ENCODE peak calls at places on chromosome 3, in four cellular contexts. One of them, this sample, is unnamed.

GRCh38 chr3:14846481-14846880 is 27.7 kb downstream of the FGD5 start:
- DNase-seq in spleen: no peak
- DNase-seq in uterus: no peak
- DNase-seq in small intestine: no peak
- DNase-seq in this sample: no peak

GRCh38 chr3:13110678-13111116 is 37.5 kb upstream of the IQSEC1 start:
- DNase-seq in spleen: peak; percentile 91
- DNase-seq in uterus: no peak
- DNase-seq in small intestine: peak; percentile 12
- DNase-seq in this sample: no peak

GRCh38 chr3:124518350-124518749 is 211.9 kb upstream of the UMPS start:
- DNase-seq in spleen: no peak
- DNase-seq in uterus: no peak
- DNase-seq in small intestine: no peak
- DNase-seq in this sample: no peak

GRCh38 chr3:16028604-16029003 is 145.9 kb upstream of the GALNT15 start:
- DNase-seq in spleen: no peak
- DNase-seq in uterus: no peak
- DNase-seq in small intestine: no peak
- DNase-seq in this sample: no peak

GRCh38 chr3:10331320-10331719 is 10.4 kb upstream of the SEC13 start:
- DNase-seq in spleen: no peak
- DNase-seq in uterus: no peak
- DNase-seq in small intestine: no peak
- DNase-seq in this sample: no peak

GRCh38 chr3:80643421-80643820 is 875.6 kb upstream of the ROBO1 start:
- DNase-seq in spleen: no peak
- DNase-seq in uterus: no peak
- DNase-seq in small intestine: no peak
- DNase-seq in this sample: no peak

GRCh38 chr3:140467916-140468315 is 209.9 kb upstream of the TRIM42 start:
- DNase-seq in spleen: no peak
- DNase-seq in uterus: no peak
- DNase-seq in small intestine: no peak
- DNase-seq in this sample: no peak

GRCh38 chr3:105707009-105707408 is 161.8 kb downstream of the CBLB start:
- DNase-seq in spleen: no peak
- DNase-seq in uterus: no peak
- DNase-seq in small intestine: no peak
- DNase-seq in this sample: no peak

GRCh38 chr3:193545304-193545703 is 9.4 kb downstream of the ATP13A4 start:
- DNase-seq in spleen: no peak
- DNase-seq in uterus: no peak
- DNase-seq in small intestine: no peak
- DNase-seq in this sample: no peak

GRCh38 chr3:190058486-190059241 is 62.0 kb downstream of the P3H2 start:
- DNase-seq in spleen: no peak
- DNase-seq in uterus: no peak
- DNase-seq in small intestine: no peak
- DNase-seq in this sample: no peak

GRCh38 chr3:129106866-129107565 is 14.6 kb downstream of the RAB43 start:
- DNase-seq in spleen: no peak
- DNase-seq in uterus: no peak
- DNase-seq in small intestine: peak; percentile 20
- DNase-seq in this sample: no peak

GRCh38 chr3:14126017-14126902 is 1.4 kb downstream of the TMEM43 start:
- DNase-seq in spleen: no peak
- DNase-seq in uterus: no peak
- DNase-seq in small intestine: no peak
- DNase-seq in this sample: no peak

GRCh38 chr3:78517932-78518331 is 1249.9 kb downstream of the ROBO1 start:
- DNase-seq in spleen: no peak
- DNase-seq in uterus: no peak
- DNase-seq in small intestine: no peak
- DNase-seq in this sample: no peak

GRCh38 chr3:187013080-187013838 is 82.9 kb downstream of the ST6GAL1 start:
- DNase-seq in spleen: no peak
- DNase-seq in uterus: no peak
- DNase-seq in small intestine: no peak
- DNase-seq in this sample: no peak

DNA sequence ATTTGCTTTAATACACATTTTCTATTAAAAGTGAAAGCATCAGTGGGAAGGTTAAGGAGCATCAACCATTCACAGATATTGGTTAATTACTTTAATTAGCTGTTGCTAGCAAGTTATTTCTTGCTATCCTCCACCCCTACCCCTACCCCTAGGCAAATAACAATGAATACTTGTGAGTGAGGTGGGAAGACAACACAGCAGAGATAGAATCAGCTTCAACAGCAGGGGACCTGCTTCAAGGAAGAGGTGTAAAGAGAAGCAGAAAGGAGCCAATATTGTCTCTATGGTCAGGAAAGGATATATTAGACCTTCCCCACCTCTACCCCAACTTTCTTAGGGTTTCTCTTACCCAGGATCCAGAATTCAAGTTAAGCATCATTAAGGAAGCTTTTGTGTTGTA is 149.4 kb downstream of the SNRK start:
- DNase-seq in spleen: no peak
- DNase-seq in uterus: no peak
- DNase-seq in small intestine: no peak
- DNase-seq in this sample: no peak
- H3K4me3 ChIP-seq in spleen: no peak overlapping the region
- H3K4me3 ChIP-seq in uterus: no peak overlapping the region
- H3K4me3 ChIP-seq in small intestine: no peak overlapping the region
- H3K4me3 ChIP-seq in this sample: no peak overlapping the region

DNA sequence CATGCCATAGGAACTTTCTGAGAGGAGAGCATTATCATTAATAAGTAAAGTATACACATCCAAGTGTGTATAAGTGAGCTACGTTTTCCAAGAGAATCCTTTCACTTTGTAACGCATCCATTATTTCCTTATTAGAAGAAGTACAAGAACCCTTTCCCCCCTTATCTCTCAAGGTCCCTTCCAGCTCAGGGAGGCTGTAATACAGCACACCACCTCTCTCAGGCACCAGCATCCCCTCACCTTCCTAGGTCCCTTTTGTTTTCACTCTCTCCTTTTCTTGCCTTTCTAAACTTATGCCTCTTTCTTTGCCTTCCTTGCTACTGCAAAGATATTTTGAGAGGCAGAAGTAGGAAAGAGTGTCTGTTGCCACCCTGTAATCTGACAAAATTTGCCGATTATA is 446.0 kb downstream of the GRM7 start:
- DNase-seq in spleen: no peak
- DNase-seq in uterus: no peak
- DNase-seq in small intestine: no peak
- DNase-seq in this sample: no peak
- H3K4me1 ChIP-seq in spleen: peaks cover 15% of the 10 kb centered on the region
- H3K4me1 ChIP-seq in uterus: peaks cover 6% of the 10 kb centered on the region
- H3K4me1 ChIP-seq in small intestine: no peaks in the 10 kb centered on the region
- H3K4me1 ChIP-seq in this sample: no peaks in the 10 kb centered on the region

DNA sequence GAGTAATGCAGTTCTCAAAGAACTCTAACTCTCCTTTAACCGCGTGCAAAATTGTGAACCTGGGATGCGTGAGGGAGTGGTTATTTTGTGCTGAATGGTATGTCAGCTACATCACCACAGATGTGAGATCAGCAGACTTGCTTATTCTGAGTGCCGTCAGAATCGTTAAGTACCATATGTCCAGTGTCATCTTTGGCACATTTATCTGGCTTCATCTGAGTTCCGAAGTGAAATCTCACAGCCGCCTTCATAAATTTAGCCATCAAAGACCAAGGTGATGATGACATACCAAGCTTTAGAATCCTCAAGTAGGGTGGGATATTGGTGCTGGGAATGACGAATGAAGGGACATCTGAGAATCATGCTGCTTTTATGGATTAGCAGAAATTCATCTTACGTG is 347.2 kb upstream of the TPRG1 start:
- DNase-seq in spleen: no peak
- DNase-seq in uterus: no peak
- DNase-seq in small intestine: no peak
- DNase-seq in this sample: no peak
- H3K4me3 ChIP-seq in spleen: no peak overlapping the region
- H3K4me3 ChIP-seq in uterus: no peak overlapping the region
- H3K4me3 ChIP-seq in small intestine: no peak overlapping the region
- H3K4me3 ChIP-seq in this sample: no peak overlapping the region

GRCh38 chr3:50237133-50237651 is 1.2 kb downstream of the GNAI2 start:
- DNase-seq in spleen: peak; percentile 90
- DNase-seq in uterus: no peak
- DNase-seq in small intestine: no peak
- DNase-seq in this sample: no peak

GRCh38 chr3:50241163-50241562 is 5.2 kb downstream of the GNAI2 start:
- DNase-seq in spleen: no peak
- DNase-seq in uterus: no peak
- DNase-seq in small intestine: no peak
- DNase-seq in this sample: no peak

GRCh38 chr3:50238549-50239026 is 2.6 kb downstream of the GNAI2 start:
- DNase-seq in spleen: peak; percentile 92
- DNase-seq in uterus: peak; percentile 70
- DNase-seq in small intestine: peak; percentile 95
- DNase-seq in this sample: no peak

GRCh38 chr3:50237754-50238548 is 1.9 kb downstream of the GNAI2 start:
- DNase-seq in spleen: peak; percentile 99
- DNase-seq in uterus: peak; percentile 79
- DNase-seq in small intestine: peak; percentile 58
- DNase-seq in this sample: peak; percentile 86

DNA sequence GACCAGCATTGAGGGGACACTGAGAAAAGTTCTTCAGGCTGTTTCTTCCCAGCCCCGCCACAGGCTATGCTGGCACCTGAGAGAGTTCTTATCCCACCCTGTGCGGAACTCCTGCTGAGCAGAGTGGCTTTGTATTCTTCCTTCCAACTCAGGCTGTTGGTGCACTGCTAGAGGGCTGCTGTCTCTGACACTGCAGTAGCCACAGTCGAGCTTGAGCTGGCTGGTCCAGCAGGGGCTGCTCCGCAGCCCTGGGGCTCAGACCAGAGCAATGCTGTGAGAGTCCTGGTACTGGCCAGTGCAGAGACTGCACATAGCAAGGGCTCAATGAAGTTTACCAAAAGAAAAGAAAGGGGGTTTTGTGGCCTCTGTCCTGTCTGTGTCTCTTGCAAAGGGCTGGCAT is 3.6 kb downstream of the GNAI2 start:
- DNase-seq in spleen: no peak
- DNase-seq in uterus: no peak
- DNase-seq in small intestine: no peak
- DNase-seq in this sample: no peak
- H3K4me1 ChIP-seq in spleen: peaks cover 75% of the 10 kb centered on the region
- H3K4me1 ChIP-seq in uterus: peaks cover 42% of the 10 kb centered on the region
- H3K4me1 ChIP-seq in small intestine: peaks cover 23% of the 10 kb centered on the region
- H3K4me1 ChIP-seq in this sample: peaks cover 84% of the 10 kb centered on the region

GRCh38 chr3:33424606-33425453 is 15.4 kb downstream of the UBP1 start:
- DNase-seq in spleen: no peak
- DNase-seq in uterus: no peak
- DNase-seq in small intestine: no peak
- DNase-seq in this sample: no peak

GRCh38 chr3:33426068-33426467 is 14.1 kb downstream of the UBP1 start:
- DNase-seq in spleen: no peak
- DNase-seq in uterus: no peak
- DNase-seq in small intestine: no peak
- DNase-seq in this sample: no peak

GRCh38 chr3:33428812-33429211 is 11.4 kb downstream of the UBP1 start:
- DNase-seq in spleen: no peak
- DNase-seq in uterus: no peak
- DNase-seq in small intestine: no peak
- DNase-seq in this sample: no peak

GRCh38 chr3:33425456-33425855 is 14.7 kb downstream of the UBP1 start:
- DNase-seq in spleen: no peak
- DNase-seq in uterus: no peak
- DNase-seq in small intestine: no peak
- DNase-seq in this sample: no peak

DNA sequence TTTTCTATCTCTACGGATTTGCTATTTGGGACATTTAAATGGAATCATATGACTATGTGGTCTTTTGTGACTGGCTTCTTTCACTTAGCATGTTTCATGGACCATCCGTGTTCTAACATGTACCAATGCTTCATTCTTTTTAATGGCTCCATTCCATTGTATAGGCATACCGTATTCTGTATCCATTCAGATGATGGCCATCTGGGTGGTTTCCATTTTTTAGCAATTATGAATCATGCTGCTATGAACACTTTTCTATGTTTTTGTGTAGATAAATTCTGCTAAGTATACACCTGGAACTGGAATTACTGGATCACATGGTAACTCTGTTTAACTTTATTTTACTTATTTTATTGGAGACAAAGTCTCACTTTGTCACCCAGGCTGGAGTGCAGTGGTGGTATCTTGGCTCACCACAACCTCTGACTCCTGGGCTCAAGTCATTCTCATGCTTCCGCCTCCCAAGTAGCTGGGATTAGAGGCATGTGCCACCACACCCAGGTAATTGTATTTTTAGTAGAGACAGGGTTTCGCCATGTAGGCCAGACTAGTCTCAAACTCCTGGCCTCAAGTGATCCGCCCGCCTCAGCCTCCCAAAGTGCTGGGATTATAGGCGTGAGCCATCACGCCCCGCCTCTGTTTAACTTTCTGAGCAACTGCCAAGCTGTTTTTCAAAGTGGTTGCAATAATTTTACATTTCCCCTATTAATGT is 13.4 kb downstream of the UBP1 start:
- DNase-seq in spleen: no peak
- DNase-seq in uterus: no peak
- DNase-seq in small intestine: peak; percentile 90
- DNase-seq in this sample: no peak
- H3K4me3 ChIP-seq in spleen: no peak overlapping the region
- H3K4me3 ChIP-seq in uterus: no peak overlapping the region
- H3K4me3 ChIP-seq in small intestine: no peak overlapping the region
- H3K4me3 ChIP-seq in this sample: no peak overlapping the region

DNA sequence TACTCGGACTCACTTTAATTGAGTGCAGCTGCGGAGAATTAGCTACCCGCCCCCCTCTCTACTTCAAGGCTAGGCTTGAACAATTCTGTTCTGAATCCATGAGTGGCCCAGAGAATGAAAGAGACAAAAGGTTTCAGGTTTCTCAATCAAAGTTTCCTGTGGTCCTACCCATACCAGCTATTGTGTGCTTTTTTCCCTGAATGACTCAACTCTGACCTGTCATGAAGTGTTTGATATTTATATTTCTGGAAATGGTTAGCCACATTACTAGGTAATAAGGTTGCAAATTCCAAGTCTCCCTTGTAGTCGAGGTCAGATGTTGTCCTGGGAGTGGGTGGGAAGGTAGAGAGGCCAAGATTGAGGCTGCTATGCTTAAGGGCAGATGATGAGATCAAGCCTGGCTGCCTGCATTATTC is 392.6 kb upstream of the TBL1XR1 start:
- DNase-seq in spleen: no peak
- DNase-seq in uterus: no peak
- DNase-seq in small intestine: no peak
- DNase-seq in this sample: no peak
- H3K4me1 ChIP-seq in spleen: peaks cover 14% of the 10 kb centered on the region
- H3K4me1 ChIP-seq in uterus: no peaks in the 10 kb centered on the region
- H3K4me1 ChIP-seq in small intestine: peaks cover 5% of the 10 kb centered on the region
- H3K4me1 ChIP-seq in this sample: no peaks in the 10 kb centered on the region